ENCODE peak calls at places on chromosomes 7 and 10, in five cellular contexts. B is HCT116, V is IMR-90, S is Panc1, M is right cardiac atrium. I is an unnamed sample.

GRCh38 chr7:135597181-135597925 is 39.6 kb downstream of the NUP205 start:
- DNase-seq in B (no peak), V (peak), S (no peak), M (no peak), I (no peak)

GRCh38 chr10:119500796-119501195 is 41.7 kb downstream of the RGS10 start:
- DNase-seq in B (no peak), V (no peak), S (no peak), M (no peak), I (no peak)

GRCh38 chr7:38374507-38374906 is 101.1 kb upstream of the TARP start:
- DNase-seq in B (no peak), V (peak), S (no peak), M (peak), I (no peak)

GRCh38 chr10:30877111-30877510 is 154.6 kb downstream of the ZNF438 start:
- DNase-seq in B (no peak), V (peak), S (no peak), M (no peak), I (no peak)

GRCh38 chr10:76070861-76071260 is 639.4 kb downstream of the LRMDA start:
- DNase-seq in B (no peak), V (no peak), S (no peak), M (no peak), I (no peak)

GRCh38 chr10:63375859-63376258 is 89.9 kb downstream of the JMJD1C start:
- DNase-seq in B (no peak), V (peak), S (no peak), M (no peak), I (no peak)

GRCh38 chr10:118800920-118801319 is 46.1 kb upstream of the CACUL1 start:
- DNase-seq in B (no peak), V (no peak), S (no peak), M (no peak), I (no peak)

GRCh38 chr10:124221356-124222297 is 128.2 kb upstream of the CHST15 start:
- DNase-seq in B (no peak), V (no peak), S (no peak), M (no peak), I (no peak)

GRCh38 chr10:91604936-91605534 is 27.8 kb downstream of the PPP1R3C start:
- DNase-seq in B (no peak), V (peak), S (no peak), M (no peak), I (no peak)

GRCh38 chr7:36717596-36717995 is 6.7 kb downstream of the AOAH start:
- DNase-seq in B (no peak), V (no peak), S (no peak), M (no peak), I (no peak)

GRCh38 chr10:24465124-24465874 is 256.4 kb downstream of the KIAA1217 start:
- DNase-seq in B (no peak), V (peak), S (no peak), M (no peak), I (no peak)

GRCh38 chr10:65416094-65416493 is 1509.7 kb upstream of the LRRTM3 start:
- DNase-seq in B (no peak), V (no peak), S (no peak), M (no peak), I (no peak)

GRCh38 chr7:134941185-134941900 is 45.0 kb upstream of the AGBL3 start:
- DNase-seq in B (no peak), V (peak), S (no peak), M (no peak), I (peak)

GRCh38 chr10:118798186-118798811 is 43.5 kb upstream of the CACUL1 start:
- DNase-seq in B (peak), V (no peak), S (no peak), M (no peak), I (peak)

GRCh38 chr10:62726142-62726541 is 78.4 kb upstream of the ADO start:
- DNase-seq in B (no peak), V (no peak), S (no peak), M (no peak), I (no peak)

GRCh38 chr7:113120647-113121046 is 2.3 kb upstream of the SMIM30 start:
- DNase-seq in B (no peak), V (no peak), S (no peak), M (no peak), I (no peak)

GRCh38 chr10:35640951-35641429 is 1.1 kb downstream of the FZD8 start:
- DNase-seq in B (peak), V (peak), S (peak), M (peak), I (peak)
- H3K27ac ChIP-seq in B (no peak), V (peak), S (no peak), M (peak), I (peak)

DNA sequence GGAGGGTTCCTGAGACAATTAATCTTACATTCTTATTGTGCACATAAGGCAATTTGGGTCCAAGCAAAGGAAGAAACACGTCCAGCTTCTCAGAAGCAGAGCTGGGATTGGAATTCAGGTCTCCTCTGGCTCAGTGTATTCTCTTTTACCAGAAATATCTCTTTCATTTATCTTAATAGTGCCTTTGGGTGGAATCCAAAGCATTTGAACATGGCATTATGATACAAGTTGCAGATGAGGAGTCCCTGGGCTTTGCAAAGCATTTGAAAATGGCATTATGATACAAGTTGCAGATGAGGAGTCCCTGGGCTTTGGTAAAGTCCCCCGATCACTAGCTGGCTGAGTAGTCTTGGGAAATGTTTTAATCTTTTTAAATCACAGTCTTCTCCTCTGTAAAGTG is 30.0 kb upstream of the PTN start:
- DNase-seq in B (no peak), V (no peak), S (no peak), M (no peak), I (no peak)
- H3K27ac ChIP-seq in B (no peak), V (no peak), S (no peak), M (no peak), I (no peak)

DNA sequence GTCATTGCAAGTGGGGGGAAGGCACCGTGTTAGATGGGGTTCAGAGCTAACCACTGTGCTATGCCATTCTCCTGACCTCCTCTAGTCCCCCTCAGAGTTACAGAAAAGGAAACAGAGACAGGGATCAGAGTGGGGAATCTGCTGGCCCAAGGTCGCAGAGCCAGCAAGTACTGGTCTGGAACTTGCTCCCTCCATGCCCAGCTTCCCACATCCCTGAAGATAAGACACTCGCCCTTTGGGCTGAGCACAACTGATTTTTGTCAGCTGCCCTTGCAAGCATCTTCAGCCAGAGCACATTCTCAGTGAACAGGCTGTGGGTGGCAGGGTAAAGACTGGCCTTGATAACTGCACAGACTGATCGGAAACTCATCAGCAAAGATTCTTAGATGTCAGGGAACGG is 1.2 kb upstream of the SORBS1 start:
- DNase-seq in B (no peak), V (no peak), S (no peak), M (no peak), I (no peak)
- H3K27ac ChIP-seq in B (no peak), V (no peak), S (peak), M (no peak), I (no peak)

GRCh38 chr10:26472440-26472778 is 34.3 kb downstream of the APBB1IP start:
- DNase-seq in B (no peak), V (no peak), S (no peak), M (no peak), I (no peak)
- H3K27ac ChIP-seq in B (no peak), V (no peak), S (no peak), M (no peak), I (no peak)

GRCh38 chr7:12686894-12687212 is 580 bp upstream of the ARL4A start:
- DNase-seq in B (no peak), V (no peak), S (no peak), M (no peak), I (no peak)
- H3K27ac ChIP-seq in B (peak), V (peak), S (peak), M (peak), I (peak)

DNA sequence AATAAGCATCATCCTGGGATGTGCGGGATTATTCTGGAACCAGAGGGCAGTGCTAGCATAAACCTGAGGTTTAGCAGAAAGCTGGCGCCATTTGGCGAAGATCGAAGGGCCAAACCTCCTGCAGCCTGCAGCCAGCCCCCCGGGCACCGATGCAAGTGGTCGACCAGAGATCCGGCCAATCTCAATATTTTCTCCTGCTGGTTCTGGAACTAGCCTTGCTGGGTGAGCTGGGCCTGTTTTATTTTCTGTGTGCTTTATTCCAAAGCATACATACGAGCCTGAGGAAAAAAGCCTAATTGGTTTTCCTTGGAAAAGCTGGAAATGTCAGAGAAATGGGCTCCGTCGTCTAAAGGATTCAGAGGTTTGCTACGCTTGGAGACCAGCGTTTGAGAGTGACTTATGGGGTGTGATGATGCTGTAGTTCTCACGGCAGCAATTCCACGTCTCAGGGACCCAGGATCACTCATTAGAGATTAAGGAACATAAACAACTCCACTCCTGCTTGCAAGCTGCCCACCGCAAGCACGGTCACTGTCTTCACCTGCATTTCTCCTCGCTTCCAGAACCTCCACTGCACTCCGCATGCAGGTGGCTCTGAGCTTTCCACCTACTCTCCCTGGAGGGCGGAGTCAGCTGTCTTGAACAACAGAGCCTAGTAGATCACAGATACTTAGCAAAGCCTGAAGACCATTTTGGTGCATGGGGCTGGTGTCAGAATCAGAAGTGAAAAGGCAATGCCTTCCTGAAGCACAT is 60.2 kb downstream of the PRKAG2 start:
- DNase-seq in B (no peak), V (no peak), S (no peak), M (no peak), I (no peak)
- H3K27ac ChIP-seq in B (no peak), V (no peak), S (no peak), M (no peak), I (no peak)

DNA sequence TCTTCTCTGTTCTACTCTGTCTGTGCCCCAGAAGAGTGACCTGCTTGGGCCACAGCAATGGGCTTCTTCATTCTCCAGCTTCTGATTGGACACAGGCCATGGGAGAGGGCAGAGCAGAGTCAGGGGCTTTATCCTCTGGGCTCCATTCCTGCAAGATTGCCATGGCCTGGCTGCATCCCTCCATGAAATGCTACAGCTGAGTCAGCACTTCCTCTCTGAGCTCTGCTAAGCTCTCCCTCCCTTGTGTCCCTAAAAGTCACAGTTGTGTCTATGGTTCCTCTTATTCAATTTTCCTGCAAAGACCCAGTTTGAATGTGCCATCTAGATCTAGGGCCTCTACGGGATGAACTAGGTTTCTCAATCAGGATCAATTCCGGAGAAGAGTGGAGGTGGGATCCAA is 903.8 kb downstream of the TYW1 start:
- DNase-seq in B (no peak), V (no peak), S (no peak), M (no peak), I (no peak)
- H3K27ac ChIP-seq in B (no peak), V (no peak), S (no peak), M (no peak), I (no peak)

DNA sequence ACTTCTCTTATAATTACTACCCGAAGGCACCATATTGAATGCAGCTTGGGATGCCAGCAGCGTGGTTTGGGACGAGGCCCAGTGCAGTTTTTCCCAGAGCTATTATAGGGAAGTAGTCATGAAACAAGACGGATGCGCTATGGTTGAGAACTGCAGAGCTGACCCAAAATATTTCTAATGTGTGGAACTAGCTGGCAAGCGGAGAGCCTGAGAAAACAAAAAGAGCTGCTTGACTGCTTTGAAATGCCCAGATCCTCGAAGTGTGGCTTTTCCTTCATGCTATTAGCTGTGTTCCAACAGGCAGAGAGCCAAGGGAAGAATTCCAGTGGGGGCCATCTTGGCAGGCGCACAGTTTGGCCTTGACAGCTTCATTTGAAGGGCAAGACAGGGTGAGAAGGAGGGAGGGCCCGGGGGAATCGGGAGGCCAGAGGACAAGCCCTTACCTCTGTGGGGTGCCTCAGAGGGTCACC is 122.7 kb downstream of the CUL2 start:
- DNase-seq in B (no peak), V (peak), S (no peak), M (peak), I (no peak)
- H3K27ac ChIP-seq in B (no peak), V (no peak), S (no peak), M (no peak), I (no peak)

DNA sequence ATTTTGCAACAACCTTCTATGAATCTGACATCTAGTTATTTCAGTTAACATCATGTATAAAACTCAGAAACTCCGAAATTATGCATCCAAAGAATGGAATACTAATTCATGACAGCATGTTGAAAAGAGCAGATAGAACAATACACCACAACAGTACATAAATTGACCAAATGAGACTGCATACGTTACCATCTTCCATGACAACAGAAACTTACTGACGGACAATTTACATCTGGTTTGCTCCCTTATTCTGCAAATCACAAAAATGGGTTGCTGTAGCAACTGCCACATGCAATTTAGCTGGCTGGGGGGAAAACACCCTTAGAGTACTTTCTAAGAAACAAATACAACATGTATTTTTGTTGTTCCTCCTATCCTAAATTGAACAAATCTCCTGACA is 14.3 kb downstream of the LRRN3 start:
- DNase-seq in B (no peak), V (no peak), S (no peak), M (no peak), I (no peak)
- H3K27ac ChIP-seq in B (no peak), V (no peak), S (no peak), M (no peak), I (no peak)

DNA sequence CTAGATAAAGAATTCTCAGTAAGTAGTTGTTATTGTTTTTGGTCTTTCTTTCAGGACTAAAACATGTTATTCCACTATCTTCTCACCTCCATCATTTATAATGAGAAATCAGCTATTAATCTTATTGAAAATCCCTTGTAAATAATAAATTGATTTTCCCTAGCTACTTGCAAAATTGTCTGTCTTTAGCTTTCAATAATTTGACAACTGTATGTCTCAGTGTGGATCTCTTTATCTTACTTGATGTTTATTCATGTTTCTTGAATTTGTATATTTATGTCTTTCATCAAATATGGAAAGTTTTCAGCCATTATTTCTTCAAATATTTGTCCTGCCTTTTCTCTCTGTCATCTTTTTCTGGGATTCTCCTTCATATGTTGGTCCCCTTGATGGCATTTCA is 117.1 kb upstream of the ANTXRL start:
- DNase-seq in B (no peak), V (no peak), S (no peak), M (no peak), I (no peak)
- H3K27ac ChIP-seq in B (no peak), V (no peak), S (no peak), M (no peak), I (no peak)